ENCODE peak calls at places on chromosome 22, in five cellular contexts. D, K, Z, C and L are unnamed samples.

GRCh38 chr22:22060200-22061084 is 77.9 kb upstream of the TOP3B start:
- DNase-seq in D (peak), K (peak), Z (no peak), C (peak), L (peak)

GRCh38 chr22:47681766-47682165 is 919.3 kb downstream of the TBC1D22A start:
- DNase-seq in K (no peak), C (no peak), Z (no peak), D (no peak), L (no peak)

GRCh38 chr22:44392446-44392921 is 79.7 kb upstream of the SHISAL1 start:
- DNase-seq in Z (no peak), C (no peak), K (no peak), D (no peak), L (no peak)

GRCh38 chr22:30301995-30302809 is 12.9 kb upstream of the CASTOR1 start:
- DNase-seq in K (no peak), Z (no peak), C (no peak), D (no peak), L (peak)

GRCh38 chr22:39478461-39478860 is 21.6 kb downstream of the MGAT3 start:
- DNase-seq in Z (no peak), C (no peak), K (peak), D (no peak), L (peak)

GRCh38 chr22:45218974-45219373 is 21.7 kb downstream of the KIAA0930 start:
- DNase-seq in Z (peak), C (peak), K (no peak), D (no peak), L (peak)

GRCh38 chr22:48414662-48415061 is 1413.0 kb downstream of the BRD1 start:
- DNase-seq in Z (no peak), K (no peak), D (no peak), C (no peak), L (no peak)

GRCh38 chr22:39559456-39560105 is 11.0 kb upstream of the CACNA1I start:
- DNase-seq in Z (no peak), K (peak), D (no peak), C (no peak), L (peak)

GRCh38 chr22:25206998-25207397 is 7.3 kb downstream of the CRYBB3 start:
- DNase-seq in Z (no peak), K (no peak), D (no peak), C (no peak), L (no peak)

GRCh38 chr22:37782340-37783168 is 25.2 kb upstream of the GCAT start:
- DNase-seq in D (no peak), K (peak), Z (no peak), C (peak), L (no peak)

GRCh38 chr22:43375951-43376455 is 32.8 kb upstream of the SCUBE1 start:
- DNase-seq in K (no peak), C (no peak), Z (no peak), D (no peak), L (no peak)

GRCh38 chr22:44195189-44195871 is 14.6 kb downstream of the PARVG start:
- DNase-seq in C (no peak), K (no peak), D (no peak), Z (no peak), L (no peak)

GRCh38 chr22:44363214-44363979 is 50.6 kb upstream of the SHISAL1 start:
- DNase-seq in D (peak), Z (no peak), K (no peak), C (peak), L (peak)

GRCh38 chr22:24706732-24707476 is 67.6 kb downstream of the PIWIL3 start:
- DNase-seq in K (no peak), C (no peak), D (no peak), Z (no peak), L (no peak)

GRCh38 chr22:40412441-40412840 is 42.0 kb downstream of the SGSM3 start:
- DNase-seq in D (no peak), K (no peak), C (no peak), Z (peak), L (no peak)

GRCh38 chr22:42437488-42438292 is 5.5 kb upstream of the NFAM1 start:
- DNase-seq in Z (peak), K (peak), D (peak), C (peak), L (peak)

GRCh38 chr22:29661355-29661754 is 57.9 kb downstream of the NF2 start:
- DNase-seq in Z (no peak), D (no peak), K (no peak), C (peak), L (no peak)

GRCh38 chr22:19412478-19412877 is 19.1 kb downstream of the HIRA start:
- DNase-seq in K (no peak), Z (no peak), D (no peak), C (no peak), L (no peak)

GRCh38 chr22:19291580-19292261 is at the start of gene CLTCL1:
- DNase-seq in K (peak), C (peak), D (peak), Z (peak), L (peak)

GRCh38 chr22:42369250-42370041 is 62.8 kb downstream of the NFAM1 start:
- DNase-seq in D (peak), C (peak), Z (peak), K (peak), L (peak)

GRCh38 chr22:41699264-41700104 is at the start of gene MEI1:
- DNase-seq in Z (peak), C (peak), K (no peak), D (no peak), L (no peak)

GRCh38 chr22:34236527-34236926 is 316.3 kb upstream of the LARGE1 start:
- DNase-seq in K (no peak), D (no peak), C (no peak), Z (no peak), L (no peak)

GRCh38 chr22:50548046-50548912 is 2.6 kb downstream of the KLHDC7B start:
- DNase-seq in Z (no peak), C (no peak), D (no peak), K (no peak), L (peak)

GRCh38 chr22:50553310-50553709 is 7.6 kb downstream of the KLHDC7B start:
- DNase-seq in K (no peak), Z (no peak), D (no peak), C (no peak), L (no peak)

GRCh38 chr22:50548913-50549790 is 3.5 kb downstream of the KLHDC7B start:
- DNase-seq in D (no peak), K (no peak), Z (no peak), C (no peak), L (no peak)

GRCh38 chr22:50551160-50551752 is 5.6 kb downstream of the KLHDC7B start:
- DNase-seq in D (no peak), K (no peak), Z (no peak), C (no peak), L (no peak)

DNA sequence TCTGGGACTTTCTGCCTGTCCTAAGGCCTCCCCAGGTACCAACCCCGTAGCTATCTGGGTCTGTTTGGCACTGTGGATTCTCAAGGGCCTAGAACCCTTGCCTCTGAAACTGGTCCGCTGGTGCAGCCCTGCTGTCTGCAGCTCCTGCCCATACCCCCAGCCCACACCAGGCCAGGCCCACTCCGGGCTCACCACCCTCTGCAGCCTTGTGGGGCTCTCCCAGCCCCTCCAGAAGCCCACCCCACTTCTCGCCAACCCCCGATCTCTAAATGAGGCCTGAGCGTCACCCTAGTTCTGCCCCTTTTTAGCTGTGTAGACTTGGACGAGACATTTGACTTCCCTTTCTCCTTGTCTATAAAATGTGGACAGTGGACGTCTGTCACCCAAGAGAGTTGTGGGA is 4.7 kb downstream of the KLHDC7B start:
- DNase-seq in D (no peak), C (no peak), K (no peak), Z (no peak), L (no peak)
- TF ChIP-seq MAX in D (no peak), C (no peak), K (no peak), Z (no peak), L (no peak)

DNA sequence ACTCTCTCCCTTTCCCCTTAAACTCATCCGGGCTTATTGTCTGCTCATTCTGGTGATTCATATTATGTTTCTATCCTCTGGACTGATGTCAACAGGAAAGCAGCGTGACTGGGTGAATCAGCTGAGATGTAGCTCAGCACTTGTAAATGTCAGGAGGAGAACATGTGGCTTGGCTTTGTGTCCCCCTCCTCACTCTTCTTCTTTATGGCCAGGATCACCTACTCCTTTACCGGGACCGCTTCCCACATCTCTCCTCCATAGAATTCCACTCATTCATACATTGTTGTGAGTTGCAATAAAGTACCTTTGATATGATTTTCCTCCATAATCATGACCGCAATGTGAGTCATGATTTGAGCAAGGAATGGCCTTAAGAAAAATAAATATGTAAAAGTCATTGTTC is 15.8 kb upstream of the SYN3 start:
- DNase-seq in C (no peak), K (no peak), Z (no peak), D (peak), L (no peak)
- TF ChIP-seq MYC in C (no peak), K (no peak), Z (no peak), D (no peak), L (no peak)

GRCh38 chr22:35505394-35506258 is 35.0 kb upstream of the RASD2 start:
- DNase-seq in K (no peak), C (no peak), Z (no peak), D (no peak), L (no peak)
- TF ChIP-seq MAX in K (no peak), C (no peak), Z (no peak), D (no peak), L (no peak)

GRCh38 chr22:17797721-17798559 is 23.7 kb upstream of the BID start:
- DNase-seq in Z (peak), C (no peak), D (no peak), K (no peak), L (peak)
- TF ChIP-seq MYC in Z (peak), C (no peak), D (no peak), K (no peak), L (no peak)

GRCh38 chr22:36280379-36280778 is 27.4 kb downstream of the APOL1 start:
- DNase-seq in C (no peak), Z (no peak), K (no peak), D (no peak), L (no peak)

GRCh38 chr22:36282078-36282831 is 29.3 kb downstream of the APOL1 start:
- DNase-seq in C (no peak), K (no peak), D (no peak), Z (no peak), L (no peak)

GRCh38 chr22:36279219-36279666 is 26.3 kb downstream of the APOL1 start:
- DNase-seq in D (no peak), K (no peak), C (no peak), Z (no peak), L (peak)

GRCh38 chr22:36284171-36284571 is 31.2 kb downstream of the APOL1 start:
- DNase-seq in C (no peak), D (no peak), K (no peak), Z (no peak), L (no peak)

DNA sequence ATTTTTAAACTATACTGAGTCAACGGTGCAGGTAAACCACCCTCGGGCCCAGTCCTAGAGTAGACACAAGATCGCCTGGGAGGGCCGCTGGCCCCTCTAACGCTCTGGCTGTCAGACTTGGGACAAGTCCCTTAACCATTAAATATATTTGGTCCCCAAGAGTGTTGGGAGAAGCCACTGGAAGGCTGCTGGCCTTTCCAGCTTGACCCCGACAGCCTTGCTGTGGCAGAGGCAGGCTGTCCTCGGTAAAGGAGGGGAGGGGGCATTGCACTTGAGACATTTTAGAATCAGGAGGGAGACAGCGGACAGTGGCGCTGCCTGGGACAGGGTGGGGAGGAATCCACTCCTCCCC is 28.8 kb downstream of the APOL1 start:
- DNase-seq in Z (no peak), C (no peak), K (no peak), D (no peak), L (no peak)
- TF ChIP-seq MAX in Z (no peak), C (no peak), K (no peak), D (no peak), L (no peak)

GRCh38 chr22:26619510-26619909 is 1.7 kb upstream of the CRYBB1 start:
- DNase-seq in Z (no peak), K (peak), D (no peak), C (no peak), L (no peak)
- TF ChIP-seq MYC in Z (no peak), K (no peak), D (no peak), C (no peak), L (no peak)

DNA sequence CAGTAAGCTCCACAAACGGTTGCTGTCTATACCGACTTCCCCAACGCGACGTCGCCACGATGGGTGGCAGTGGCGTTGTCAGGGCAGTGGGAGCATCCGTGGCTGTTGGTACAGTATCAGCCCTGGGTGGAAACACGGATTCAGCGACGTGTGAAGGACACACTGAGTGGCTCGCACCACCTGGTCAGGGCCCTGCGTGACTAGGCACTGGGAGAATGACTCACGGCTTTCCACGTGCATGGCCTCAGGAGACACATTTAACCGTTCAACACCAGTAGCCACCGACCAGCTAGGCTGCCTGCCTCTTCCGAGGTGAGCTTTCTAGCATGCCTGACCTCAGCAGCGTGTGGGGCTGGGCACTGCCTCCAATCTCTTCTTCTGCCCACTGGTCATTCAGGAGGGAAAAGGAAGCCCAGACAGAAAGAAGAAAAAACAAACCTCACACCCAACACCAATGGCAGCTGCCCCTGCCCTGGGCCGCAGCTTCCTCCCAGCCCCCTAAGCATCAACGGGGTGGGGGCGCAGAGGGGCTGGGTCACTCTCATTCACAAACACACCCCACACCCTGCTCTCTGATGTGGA is 59.0 kb downstream of the MYH9 start:
- DNase-seq in Z (peak), D (peak), K (peak), C (peak), L (peak)
- TF ChIP-seq MAX in Z (peak), D (peak), K (peak), C (peak), L (peak)

DNA sequence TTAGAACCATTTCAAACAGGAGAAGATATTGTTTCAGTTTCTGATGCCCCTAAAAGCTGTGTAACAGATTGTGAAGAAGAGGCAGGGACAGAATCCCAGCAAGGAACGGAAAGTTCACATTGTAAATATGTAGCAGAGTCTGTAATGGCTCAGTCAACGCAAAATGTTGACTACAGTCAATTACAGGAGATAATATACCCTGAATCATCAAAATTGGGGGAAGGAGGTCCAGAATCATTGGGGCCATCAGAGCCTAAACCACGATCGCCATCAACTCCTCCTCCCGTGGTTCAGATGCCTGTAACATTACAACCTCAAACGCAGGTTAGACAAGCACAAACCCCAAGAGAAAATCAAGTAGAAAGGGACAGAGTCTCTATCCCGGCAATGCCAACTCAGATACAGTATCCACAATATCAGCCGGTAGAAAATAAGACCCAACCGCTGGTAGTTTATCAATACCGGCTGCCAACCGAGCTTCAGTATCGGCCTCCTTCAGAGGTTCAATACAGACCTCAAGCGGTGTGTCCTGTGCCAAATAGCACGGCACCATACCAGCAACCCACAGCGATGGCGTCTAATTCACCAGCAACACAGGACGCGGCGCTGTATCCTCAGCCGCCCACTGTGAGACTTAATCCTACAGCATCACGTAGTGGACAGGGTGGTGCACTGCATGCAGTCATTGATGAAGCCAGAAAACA is 40.8 kb downstream of the IGLL1 start:
- DNase-seq in D (peak), K (peak), Z (peak), C (peak), L (peak)
- TF ChIP-seq MYC in D (no peak), K (no peak), Z (no peak), C (peak), L (no peak)

GRCh38 chr22:35301370-35301874 is 1.7 kb downstream of the TOM1 start:
- DNase-seq in K (peak), C (no peak), Z (no peak), D (peak), L (peak)

GRCh38 chr22:35303029-35303624 is 3.4 kb downstream of the TOM1 start:
- DNase-seq in Z (no peak), D (no peak), K (no peak), C (no peak), L (no peak)

GRCh38 chr22:35299717-35300497 is at the start of gene TOM1:
- DNase-seq in D (peak), C (peak), K (peak), Z (peak), L (peak)

DNA sequence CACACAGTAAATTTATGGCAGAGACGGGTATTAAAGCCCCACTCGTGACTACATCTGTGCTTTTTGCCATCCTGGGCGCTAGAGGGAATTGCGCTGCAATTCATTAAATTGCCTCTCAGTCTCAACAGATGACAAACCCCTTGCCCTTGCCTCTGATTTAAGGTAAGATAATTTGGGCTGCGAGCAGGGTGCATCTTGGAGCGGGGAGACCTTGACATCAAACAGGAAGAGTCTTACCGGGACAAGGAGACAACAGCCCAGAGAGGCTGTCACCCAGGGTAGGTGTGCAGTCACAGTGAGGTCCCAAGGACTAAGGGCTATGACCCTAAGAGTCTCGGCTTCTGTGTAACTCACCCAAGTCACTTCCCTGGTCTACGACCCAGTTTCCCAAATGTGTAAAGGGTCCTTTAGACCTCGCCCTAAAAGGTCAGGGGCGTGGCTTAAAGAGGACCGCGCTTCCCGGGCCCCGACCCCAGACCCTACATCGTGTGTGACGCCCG is 427 bp upstream of the TOM1 start:
- DNase-seq in Z (no peak), K (no peak), D (no peak), C (no peak), L (no peak)
- TF ChIP-seq MAX in Z (no peak), K (no peak), D (no peak), C (no peak), L (no peak)